ENCODE peak calls at places on chromosome 5, in five cellular contexts. C, Y, K, E and B are unnamed samples.

GRCh38 chr5:1823381-1824034 is 22.3 kb downstream of the NDUFS6 start:
- DNase-seq in Y (no peak), K (no peak), E (no peak), C (no peak), B (no peak)

GRCh38 chr5:179142434-179143198 is 82.4 kb downstream of the ZNF354C start:
- DNase-seq in K (peak), E (no peak), C (no peak), Y (no peak), B (no peak)

GRCh38 chr5:112776301-112776856 is 38.7 kb downstream of the APC start:
- DNase-seq in E (no peak), K (peak), C (no peak), Y (peak), B (no peak)

GRCh38 chr5:147515269-147515668 is 5.4 kb upstream of the DPYSL3 start:
- DNase-seq in C (no peak), Y (no peak), K (no peak), E (no peak), B (no peak)

GRCh38 chr5:92552206-92553160 is 1028.5 kb downstream of the NR2F1-AS1 start:
- DNase-seq in Y (no peak), C (peak), E (no peak), K (peak), B (no peak)

GRCh38 chr5:159440948-159441347 is 110.7 kb upstream of the IL12B start:
- DNase-seq in E (no peak), K (no peak), C (no peak), Y (no peak), B (no peak)

GRCh38 chr5:179603308-179603707 is 20.2 kb downstream of the HNRNPH1 start:
- DNase-seq in K (no peak), Y (no peak), C (no peak), E (no peak), B (no peak)

GRCh38 chr5:116454417-116454927 is 120.2 kb downstream of the SEMA6A start:
- DNase-seq in E (peak), C (peak), K (peak), Y (peak), B (no peak)

GRCh38 chr5:150672237-150672883 is 11.3 kb downstream of the MYOZ3 start:
- DNase-seq in Y (no peak), K (no peak), E (no peak), C (peak), B (peak)

GRCh38 chr5:65191554-65192126 is 290.1 kb downstream of the ADAMTS6 start:
- DNase-seq in C (no peak), E (no peak), K (peak), Y (no peak), B (no peak)

GRCh38 chr5:470961-471749 is 28.2 kb downstream of the EXOC3 start:
- DNase-seq in C (no peak), K (no peak), E (no peak), Y (no peak), B (no peak)

GRCh38 chr5:3107118-3107517 is 355.6 kb upstream of the IRX2 start:
- DNase-seq in K (no peak), C (no peak), E (no peak), Y (no peak), B (peak)

GRCh38 chr5:73638344-73639095 is 12.5 kb downstream of the ARHGEF28 start:
- DNase-seq in K (peak), Y (no peak), C (no peak), E (no peak), B (no peak)

GRCh38 chr5:115815693-115816225 is 700 bp downstream of the CDO1 start:
- DNase-seq in Y (peak), E (no peak), K (no peak), C (peak), B (peak)

GRCh38 chr5:103436112-103436511 is 126.5 kb downstream of the NUDT12 start:
- DNase-seq in Y (no peak), C (no peak), E (no peak), K (no peak), B (no peak)

GRCh38 chr5:177098103-177098771 is 11.5 kb downstream of the FGFR4 start:
- DNase-seq in C (no peak), Y (peak), E (no peak), K (no peak), B (peak)

GRCh38 chr5:154505567-154505966 is 27.5 kb upstream of the HAND1 start:
- DNase-seq in E (no peak), C (no peak), Y (no peak), K (no peak), B (peak)

GRCh38 chr5:172583931-172584511 is 57.0 kb upstream of the NEURL1B start:
- DNase-seq in Y (no peak), K (no peak), C (no peak), E (no peak), B (no peak)

GRCh38 chr5:67724412-67725135 is 491.0 kb upstream of the PIK3R1 start:
- DNase-seq in Y (peak), C (no peak), K (no peak), E (no peak), B (no peak)

GRCh38 chr5:134585966-134586365 is 46.7 kb downstream of the SAR1B start:
- DNase-seq in E (no peak), C (no peak), K (no peak), Y (no peak), B (peak)

GRCh38 chr5:152329896-152330295 is 75.2 kb downstream of the NMUR2 start:
- DNase-seq in Y (no peak), E (no peak), C (no peak), K (no peak), B (no peak)

GRCh38 chr5:150163547-150164059 is 3.0 kb upstream of the CDX1 start:
- DNase-seq in E (no peak), Y (no peak), C (no peak), K (no peak), B (peak)

GRCh38 chr5:98510111-98510510 is 263.4 kb upstream of the RGMB start:
- DNase-seq in Y (peak), E (no peak), C (no peak), K (peak), B (no peak)

GRCh38 chr5:157554180-157555030 is 21.2 kb downstream of the ADAM19 start:
- DNase-seq in K (peak), C (no peak), E (no peak), Y (no peak), B (no peak)

GRCh38 chr5:174897281-174897950 is 173.0 kb downstream of the MSX2 start:
- DNase-seq in E (no peak), C (no peak), K (no peak), Y (no peak), B (no peak)

GRCh38 chr5:56717253-56717987 is 97.9 kb upstream of the MAP3K1 start:
- DNase-seq in Y (no peak), E (no peak), C (no peak), K (peak), B (no peak)

GRCh38 chr5:175309218-175309617 is 134.8 kb downstream of the DRD1 start:
- DNase-seq in Y (no peak), K (no peak), C (no peak), E (no peak), B (no peak)

GRCh38 chr5:10233505-10233904 is 16.2 kb downstream of the ATPSCKMT start:
- DNase-seq in C (no peak), K (peak), Y (peak), E (peak), B (peak)

GRCh38 chr5:73268826-73269225 is 95.8 kb downstream of the TMEM174 start:
- DNase-seq in C (no peak), E (no peak), Y (no peak), K (no peak), B (no peak)

GRCh38 chr5:139664273-139664693 is 16.1 kb downstream of the CXXC5 start:
- DNase-seq in Y (peak), E (no peak), C (no peak), K (no peak), B (no peak)

GRCh38 chr5:27702339-27702820 is 664.0 kb upstream of the CDH9 start:
- DNase-seq in C (peak), Y (no peak), K (peak), E (no peak), B (no peak)

GRCh38 chr5:15763754-15764153 is 263.8 kb downstream of the FBXL7 start:
- DNase-seq in Y (no peak), C (no peak), K (peak), E (no peak), B (no peak)

GRCh38 chr5:42912184-42912766 is 100.6 kb upstream of the SELENOP start:
- DNase-seq in E (no peak), C (no peak), Y (no peak), K (peak), B (no peak)

GRCh38 chr5:180802325-180803180 is at the start of gene MGAT1:
- DNase-seq in Y (peak), C (peak), K (peak), E (peak), B (peak)

GRCh38 chr5:154473581-154474266 is 4.3 kb downstream of the HAND1 start:
- DNase-seq in E (no peak), C (no peak), K (no peak), Y (no peak), B (peak)

GRCh38 chr5:53323511-53323910 is 156.9 kb upstream of the FST start:
- DNase-seq in K (no peak), C (no peak), E (no peak), Y (no peak), B (no peak)

GRCh38 chr5:104412649-104413240 is 850.2 kb upstream of the NUDT12 start:
- DNase-seq in E (no peak), Y (no peak), K (peak), C (no peak), B (peak)

GRCh38 chr5:158942217-158942616 is 157.5 kb downstream of the EBF1 start:
- DNase-seq in E (no peak), K (peak), C (no peak), Y (no peak), B (no peak)

GRCh38 chr5:71789746-71790145 is 70.7 kb downstream of the CARTPT start:
- DNase-seq in K (no peak), Y (no peak), C (no peak), E (no peak), B (no peak)

GRCh38 chr5:141848771-141849370 is 29.3 kb downstream of the PCDH1 start:
- DNase-seq in E (no peak), K (peak), C (peak), Y (no peak), B (peak)